ENCODE peak calls at places on chromosomes 16 and 17, in ten cellular contexts. Q is fibroblast of pulmonary artery, J is lung, Y is esophagus muscularis mucosa, U is HFF-Myc, T is MM.1S, L is GM06990, N is astrocyte of the cerebellum, M is spleen, S is psoas muscle. R is an unnamed sample.

GRCh38 chr16:12067714-12068401 is 91.3 kb downstream of the SNX29 start:
- DNase-seq in L (peak), J (peak), Y (no peak), M (peak), N (peak), U (peak), S (peak), Q (peak), T (peak), R (peak)

GRCh38 chr17:46841561-46842379 is 9.6 kb upstream of the WNT9B start:
- DNase-seq in L (no peak), T (no peak), Q (peak), J (no peak), N (no peak), M (no peak), U (no peak), Y (no peak), S (no peak), R (no peak)

GRCh38 chr17:7004398-7005253 is 7.8 kb upstream of the RNASEK start:
- DNase-seq in M (peak), N (peak), J (no peak), T (peak), Q (peak), Y (no peak), S (peak), L (no peak), U (peak), R (peak)

GRCh38 chr17:20095366-20096080 is 86.4 kb downstream of the SPECC1 start:
- DNase-seq in L (no peak), T (no peak), S (peak), Q (peak), J (no peak), N (no peak), U (peak), M (no peak), Y (no peak), R (peak)

GRCh38 chr17:16215002-16215272 is 397 bp downstream of the NCOR1 start:
- DNase-seq in J (peak), T (peak), Y (no peak), N (no peak), L (peak), U (no peak), Q (peak), S (peak), M (no peak), R (peak)

GRCh38 chr17:50195196-50195865 is 6.1 kb downstream of the COL1A1 start:
- DNase-seq in T (no peak), N (no peak), Y (no peak), S (peak), Q (no peak), M (no peak), U (no peak), L (no peak), J (no peak), R (no peak)

GRCh38 chr17:45149037-45149668 is 878 bp downstream of the HEXIM1 start:
- DNase-seq in Y (no peak), M (peak), U (no peak), S (peak), Q (peak), L (peak), T (peak), N (no peak), J (peak), R (peak)

GRCh38 chr16:28182183-28182582 is 29.6 kb downstream of the XPO6 start:
- DNase-seq in N (no peak), M (no peak), L (no peak), U (no peak), S (no peak), J (no peak), Q (no peak), Y (no peak), T (no peak), R (peak)

GRCh38 chr17:11953924-11954323 is 43.4 kb downstream of the ZNF18 start:
- DNase-seq in M (no peak), U (no peak), T (no peak), J (no peak), S (no peak), Q (peak), L (no peak), N (no peak), Y (no peak), R (no peak)

GRCh38 chr17:81910840-81911276 is 341 bp downstream of the PCYT2 start:
- DNase-seq in L (no peak), J (no peak), Y (no peak), Q (no peak), U (no peak), T (no peak), M (no peak), S (no peak), N (no peak), R (no peak)

GRCh38 chr17:81911969-81912368 is 770 bp upstream of the PCYT2 start:
- DNase-seq in J (no peak), U (no peak), N (no peak), Y (no peak), T (no peak), S (no peak), M (peak), L (no peak), Q (no peak), R (no peak)

GRCh38 chr17:81909966-81910839 is 996 bp downstream of the PCYT2 start:
- DNase-seq in T (no peak), J (no peak), N (no peak), U (no peak), L (no peak), Q (no peak), Y (no peak), M (peak), S (no peak), R (no peak)

GRCh38 chr17:81912441-81913309 is 1.5 kb upstream of the PCYT2 start:
- DNase-seq in L (no peak), N (no peak), Y (no peak), U (no peak), T (no peak), M (peak), J (no peak), S (no peak), Q (no peak), R (no peak)

GRCh38 chr17:81911277-81911961 is at the start of gene PCYT2:
- DNase-seq in Y (peak), Q (peak), N (peak), S (peak), U (no peak), M (peak), T (peak), J (peak), L (peak), R (peak)
- TF ChIP-seq CTCF in Y (no peak), Q (no peak), N (no peak), S (no peak), U (no peak), M (no peak), T (peak), J (no peak), L (peak), R (no peak)

GRCh38 chr16:75319513-75320401 is 68.3 kb upstream of the BCAR1 start:
- DNase-seq in S (no peak), U (peak), Y (no peak), L (peak), N (peak), Q (peak), M (no peak), J (no peak), T (peak), R (peak)
- H3K4me3 ChIP-seq in S (no peak), U (peak), Y (no peak), L (no peak), N (peak), Q (peak), M (no peak), J (no peak), T (no peak), R (peak)

DNA sequence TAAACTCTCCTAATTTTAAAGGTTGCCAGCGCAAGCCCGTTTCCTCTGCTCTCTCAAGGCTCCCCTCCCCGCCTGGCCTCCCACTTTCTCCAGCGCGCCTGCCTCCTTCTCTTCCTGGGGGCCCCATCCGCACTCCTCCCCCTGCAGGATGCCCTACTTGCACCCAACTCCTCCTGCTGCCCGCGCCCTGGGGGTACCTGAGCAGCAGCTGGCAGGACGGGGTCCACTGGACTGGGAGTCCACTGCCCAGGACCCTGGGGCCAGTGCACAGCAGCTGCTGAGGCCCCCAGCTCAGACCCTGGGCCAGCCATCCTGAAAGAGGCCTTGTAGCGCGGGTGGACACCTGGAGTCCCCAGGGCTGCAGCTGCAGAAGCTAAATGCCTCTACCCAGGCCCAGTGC is 1.7 kb upstream of the RAB26 start:
- DNase-seq in S (no peak), M (peak), J (no peak), T (no peak), L (no peak), N (no peak), U (no peak), Q (no peak), Y (no peak), R (no peak)
- TF ChIP-seq CTCF in S (no peak), M (no peak), J (no peak), T (no peak), L (no peak), N (no peak), U (no peak), Q (no peak), Y (no peak), R (no peak)

DNA sequence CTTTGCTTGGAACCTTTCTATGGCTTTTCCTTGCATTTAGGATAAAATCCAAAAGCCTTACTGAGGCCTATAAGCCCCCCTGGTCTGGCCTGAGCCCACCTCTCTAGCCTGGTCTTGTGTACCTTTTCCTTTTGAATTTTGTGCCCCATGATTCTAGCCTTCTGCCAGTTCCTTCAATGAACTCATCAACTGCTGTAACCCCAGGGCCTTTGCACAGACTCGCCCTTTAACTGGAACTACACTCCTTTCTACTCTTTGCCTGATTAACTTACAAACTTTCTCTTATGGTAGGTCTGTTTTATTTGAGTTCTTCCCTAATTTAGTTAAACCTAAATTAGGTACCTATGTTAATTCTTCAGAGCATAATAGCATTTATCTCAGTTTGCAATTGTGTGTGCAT is 24.2 kb downstream of the GJD3 start:
- DNase-seq in M (no peak), S (no peak), J (no peak), T (no peak), Y (no peak), Q (no peak), N (no peak), L (no peak), U (no peak), R (no peak)
- H3K4me3 ChIP-seq in M (no peak), S (peak), J (no peak), T (no peak), Y (no peak), Q (no peak), N (no peak), L (no peak), U (no peak), R (no peak)

DNA sequence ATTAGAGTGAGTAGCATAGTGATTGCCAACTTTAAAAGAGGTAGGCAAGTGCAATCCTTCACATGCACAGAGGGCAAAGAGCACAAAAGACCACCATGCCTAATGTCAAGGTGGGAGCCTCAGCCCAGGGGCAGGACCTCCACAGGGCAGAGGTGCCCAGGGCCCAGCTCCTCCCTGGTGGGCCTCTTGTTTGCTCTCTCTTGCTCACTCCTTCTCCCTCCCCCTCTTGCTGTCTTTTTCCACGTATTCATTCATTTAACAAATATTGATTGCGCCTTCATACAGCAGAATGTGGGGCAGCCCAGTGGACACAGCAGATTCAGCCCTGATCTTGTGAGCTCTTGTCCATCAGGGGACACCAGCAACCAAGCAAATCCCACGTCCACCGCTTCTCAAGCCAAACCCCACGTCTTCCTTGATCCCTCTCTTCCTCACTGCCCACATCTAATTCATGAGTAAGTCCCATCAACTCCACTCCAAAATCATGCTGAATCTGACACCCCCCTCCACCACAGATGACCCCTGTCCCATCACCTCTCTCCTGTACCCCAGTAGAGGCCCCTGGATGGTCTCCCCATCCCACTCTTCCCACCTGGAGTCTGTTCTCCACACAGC is 44.1 kb upstream of the RPL38 start:
- DNase-seq in U (no peak), M (no peak), S (no peak), J (no peak), Q (no peak), T (no peak), L (no peak), Y (peak), N (no peak), R (no peak)
- TF ChIP-seq CTCF in U (no peak), M (no peak), S (no peak), J (no peak), Q (no peak), T (no peak), L (no peak), Y (no peak), N (no peak), R (no peak)

GRCh38 chr17:55612691-55613141 is 101.5 kb upstream of the SMIM36 start:
- DNase-seq in J (no peak), M (peak), U (no peak), T (no peak), S (no peak), N (no peak), Q (no peak), Y (no peak), L (no peak), R (no peak)
- H3K4me3 ChIP-seq in J (no peak), M (no peak), U (no peak), T (no peak), S (no peak), N (no peak), Q (no peak), Y (no peak), L (no peak), R (no peak)